ENCODE peak calls at places on chromosomes 3 and 15, in four cellular contexts. Y is astrocyte of the spinal cord, T is A549, C is HCT116. I is an unnamed sample.

GRCh38 chr3:174986685-174987084 is 127.6 kb downstream of the NAALADL2 start:
- DNase-seq in C (no peak), Y (peak), T (no peak), I (peak)

GRCh38 chr15:68187559-68187958 is 17.6 kb downstream of the CALML4 start:
- DNase-seq in C (no peak), Y (peak), T (no peak), I (peak)

GRCh38 chr15:26628879-26629529 is 143.9 kb downstream of the GABRB3 start:
- DNase-seq in T (peak), Y (no peak), C (no peak), I (peak)

GRCh38 chr3:126179825-126180476 is 435 bp downstream of the ALDH1L1 start:
- DNase-seq in T (no peak), Y (no peak), C (no peak), I (no peak)

GRCh38 chr15:23467110-23467600 is 20.1 kb upstream of the GOLGA6L2 start:
- DNase-seq in Y (peak), C (peak), T (peak), I (peak)

GRCh38 chr3:15858547-15859506 is 61.0 kb upstream of the ANKRD28 start:
- DNase-seq in Y (no peak), C (no peak), T (peak), I (peak)

GRCh38 chr3:147864754-147865354 is 455.7 kb downstream of the ZIC1 start:
- DNase-seq in C (peak), T (no peak), Y (peak), I (no peak)

GRCh38 chr3:102059145-102059943 is 210.0 kb downstream of the NFKBIZ start:
- DNase-seq in T (no peak), Y (no peak), C (no peak), I (no peak)

GRCh38 chr3:49535971-49536874 is 18.1 kb upstream of the BSN start:
- DNase-seq in Y (no peak), T (no peak), C (no peak), I (no peak)

GRCh38 chr3:50971487-50971924 is 296.8 kb downstream of the DOCK3 start:
- DNase-seq in Y (peak), C (peak), T (peak), I (peak)

GRCh38 chr3:197970588-197970987 is 10.6 kb downstream of the LMLN start:
- DNase-seq in T (no peak), Y (no peak), C (no peak), I (no peak)

GRCh38 chr3:197975311-197975710 is 15.3 kb downstream of the LMLN start:
- DNase-seq in T (no peak), Y (no peak), C (no peak), I (no peak)

GRCh38 chr3:197974016-197974415 is 14.0 kb downstream of the LMLN start:
- DNase-seq in T (no peak), Y (no peak), C (no peak), I (no peak)
- TF ChIP-seq CTCF in T (no peak), Y (no peak), C (no peak), I (no peak)

DNA sequence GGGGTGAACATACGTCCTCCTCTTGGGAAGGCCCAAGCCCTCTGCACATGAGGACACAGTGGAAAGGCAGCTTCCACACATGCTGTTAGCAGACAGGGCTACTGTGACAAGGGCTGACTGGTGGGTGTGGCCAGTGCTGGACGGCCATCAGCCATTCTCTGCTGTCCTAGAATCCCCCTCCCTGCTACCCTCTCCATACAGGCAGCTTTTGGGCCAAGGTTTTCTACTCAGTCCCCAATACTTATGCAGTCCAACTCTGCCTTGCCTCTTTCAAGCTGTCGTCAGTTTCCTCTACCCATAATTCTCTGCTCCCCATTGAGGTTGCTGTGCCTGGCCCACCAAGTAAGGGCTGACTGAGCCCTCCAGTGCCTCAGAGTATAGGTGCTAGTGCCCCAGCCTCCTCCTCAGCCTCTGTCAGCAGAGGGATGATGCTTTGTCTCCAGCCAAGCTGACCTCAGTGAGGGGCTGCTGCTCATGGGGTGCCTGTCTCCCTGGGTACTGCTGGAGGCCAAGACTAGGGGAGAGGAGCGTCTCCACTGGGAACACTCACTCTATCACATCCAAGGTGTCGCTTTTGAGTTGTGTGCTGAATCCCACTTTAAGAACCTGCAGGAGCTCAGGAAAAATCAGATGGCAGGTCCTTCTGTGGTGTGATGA is 2.8 kb downstream of the LOXL1 start:
- DNase-seq in C (no peak), T (no peak), Y (no peak), I (no peak)
- H3K4me3 ChIP-seq in C (no peak), T (no peak), Y (peak), I (peak)

DNA sequence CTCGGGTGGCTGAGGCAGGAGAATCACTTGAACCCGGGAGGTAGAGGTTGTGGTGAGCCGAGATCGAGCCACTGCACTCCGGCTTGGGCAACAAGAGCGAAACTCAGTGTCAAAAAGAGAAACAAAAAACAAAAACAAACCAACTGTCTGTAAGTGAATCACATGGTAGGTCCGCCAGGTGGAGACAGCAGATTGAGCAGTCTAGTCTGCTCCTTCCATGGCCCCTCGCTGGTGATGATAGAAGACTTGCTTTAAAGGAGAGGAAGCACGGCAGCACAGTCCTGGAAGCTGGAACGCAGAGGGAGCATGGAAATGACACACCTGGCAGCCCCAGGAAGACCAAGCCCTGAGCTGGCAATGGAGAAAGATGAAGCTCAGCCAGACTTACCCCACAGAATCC is 31.4 kb upstream of the MGLL start:
- DNase-seq in T (no peak), Y (no peak), C (no peak), I (no peak)
- TF ChIP-seq CTCF in T (no peak), Y (no peak), C (no peak), I (no peak)

DNA sequence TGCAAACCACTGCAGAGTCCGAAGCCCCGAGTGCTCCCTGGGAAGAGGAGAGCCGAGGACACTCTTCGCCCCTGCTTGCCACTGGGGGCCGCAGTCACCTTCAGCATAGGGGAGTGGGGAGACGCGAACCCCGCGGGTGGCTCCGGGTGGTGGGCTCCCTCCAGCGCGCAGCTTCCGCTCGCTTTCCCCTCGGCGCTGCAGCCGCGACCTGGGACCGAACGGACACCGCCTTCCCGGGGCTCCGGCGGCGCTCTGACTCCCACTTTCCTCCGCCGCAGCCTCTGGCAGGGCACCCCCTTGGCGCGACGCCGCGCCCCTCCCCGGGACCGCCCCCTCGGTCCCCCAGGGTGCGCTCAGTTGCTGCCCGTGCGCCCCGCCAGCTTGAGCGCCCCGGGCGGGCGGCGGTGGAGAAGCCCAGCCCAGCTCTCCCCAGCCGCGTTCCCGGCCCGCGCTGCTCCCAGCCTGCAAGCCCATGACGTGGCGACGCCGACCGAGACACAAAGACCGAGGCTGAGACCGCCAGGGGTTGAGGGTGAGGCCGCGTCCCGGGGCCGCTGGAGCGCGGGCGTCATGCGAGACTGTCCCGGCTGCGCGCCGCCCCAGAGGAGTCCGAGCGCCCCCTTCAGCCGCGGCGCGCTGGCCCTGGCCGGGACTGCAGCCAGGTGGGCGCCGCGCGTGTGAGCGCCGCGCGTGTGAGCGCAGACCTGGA is at the start of gene MINAR1:
- DNase-seq in T (peak), C (no peak), Y (peak), I (peak)
- H3K4me3 ChIP-seq in T (peak), C (no peak), Y (peak), I (peak)

DNA sequence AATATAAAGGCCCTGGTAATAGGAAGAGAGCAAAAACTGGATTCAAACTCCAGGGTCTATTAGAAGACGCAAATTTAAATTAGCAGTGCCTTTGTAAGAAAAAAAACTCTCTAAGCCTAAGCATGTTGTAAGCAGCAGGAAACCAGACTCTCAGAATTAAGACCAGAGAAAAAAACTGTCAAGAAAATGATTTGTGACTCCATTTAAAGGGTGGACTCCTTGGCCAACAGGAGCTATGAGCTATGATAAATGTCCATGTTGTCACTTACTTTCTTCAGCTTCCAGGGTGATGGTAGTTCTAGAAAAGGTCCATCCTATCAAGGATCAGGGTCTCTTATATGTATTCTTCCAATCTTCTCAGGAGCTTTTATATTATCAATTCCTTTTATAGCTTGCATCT is 34.9 kb upstream of the CCDC50 start:
- DNase-seq in C (no peak), Y (no peak), T (no peak), I (no peak)
- TF ChIP-seq CTCF in C (no peak), Y (no peak), T (no peak), I (no peak)

GRCh38 chr15:98667521-98668179 is 19.3 kb downstream of the IGF1R start:
- DNase-seq in Y (no peak), C (no peak), T (no peak), I (no peak)

GRCh38 chr15:98669638-98670037 is 21.3 kb downstream of the IGF1R start:
- DNase-seq in Y (no peak), C (no peak), T (no peak), I (no peak)

GRCh38 chr15:98666441-98666840 is 18.1 kb downstream of the IGF1R start:
- DNase-seq in T (no peak), Y (no peak), C (no peak), I (no peak)

GRCh38 chr15:98666841-98667240 is 18.5 kb downstream of the IGF1R start:
- DNase-seq in T (no peak), C (no peak), Y (no peak), I (no peak)

DNA sequence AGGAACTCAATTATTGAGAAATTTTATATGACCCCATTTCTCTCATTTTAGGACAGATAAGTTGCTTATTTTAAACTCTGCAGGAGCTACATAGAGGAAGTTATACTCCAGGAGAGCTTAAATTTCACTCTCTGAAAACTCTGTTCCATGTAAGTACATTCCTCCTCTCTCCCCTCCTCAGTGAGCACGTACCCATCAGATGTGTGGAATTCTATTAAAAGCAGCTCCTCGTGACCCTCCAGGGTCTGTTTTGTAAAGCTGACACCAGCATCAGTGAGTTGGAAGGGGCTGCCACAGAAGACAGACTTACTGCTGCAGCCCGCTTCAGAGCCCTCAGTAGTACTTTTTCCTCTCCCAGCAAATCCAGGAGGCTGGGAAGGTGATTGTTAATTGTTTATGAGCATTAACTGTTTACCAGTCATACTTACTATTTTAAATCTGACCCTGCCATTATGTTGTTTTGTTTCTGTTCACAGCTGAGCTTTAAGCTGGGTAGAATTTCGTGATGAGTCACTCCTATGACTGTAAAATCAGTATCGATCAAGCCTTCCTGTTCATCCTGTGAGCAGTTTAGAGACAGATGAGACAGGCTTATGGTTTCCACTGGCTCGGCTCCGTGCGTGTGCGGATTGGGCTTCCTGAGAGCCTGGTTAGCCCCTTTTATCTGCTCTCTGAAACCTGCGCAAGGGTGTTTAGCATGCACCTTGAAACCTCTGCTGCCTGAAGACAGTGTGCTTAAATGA is 20.4 kb downstream of the IGF1R start:
- DNase-seq in Y (peak), T (no peak), C (peak), I (peak)
- H3K4me3 ChIP-seq in Y (no peak), T (no peak), C (peak), I (peak)